ENCODE peak calls at places on chromosomes 13 and 19, in seven cellular contexts. A is spleen, B is nephron progenitor cell, X is ovary, N is AG04450, D is progenitor cell of endocrine pancreas, Q is colonic mucosa. H is an unnamed sample.

GRCh38 chr19:39825093-39825463 is 8.9 kb downstream of the DYRK1B start:
- DNase-seq in A (peak), B (no peak), X (peak), N (no peak), D (no peak), Q (no peak), H (no peak)

GRCh38 chr19:44745386-44745831 is 3.1 kb upstream of the BCL3 start:
- DNase-seq in A (peak), B (no peak), X (peak), N (no peak), D (no peak), Q (peak), H (no peak)

GRCh38 chr13:84400711-84401110 is 518.4 kb upstream of the SLITRK1 start:
- DNase-seq in A (no peak), B (no peak), X (no peak), N (peak), D (no peak), Q (no peak), H (no peak)

GRCh38 chr13:113545931-113546516 is 38.5 kb upstream of the TFDP1 start:
- DNase-seq in A (peak), B (no peak), X (peak), N (no peak), D (no peak), Q (no peak), H (no peak)

GRCh38 chr19:8304841-8305621 is 3.1 kb downstream of the CD320 start:
- DNase-seq in A (peak), B (peak), X (peak), N (no peak), D (peak), Q (peak), H (peak)

GRCh38 chr19:40217027-40217810 is 965 bp downstream of the TTC9B start:
- DNase-seq in A (no peak), B (peak), X (no peak), N (no peak), D (peak), Q (peak), H (no peak)

GRCh38 chr13:48493851-48494250 is 39.0 kb downstream of the RCBTB2 start:
- DNase-seq in A (no peak), B (no peak), X (no peak), N (no peak), D (no peak), Q (no peak), H (no peak)

GRCh38 chr19:29605653-29606419 is at the start of gene POP4:
- DNase-seq in A (peak), B (peak), X (peak), N (peak), D (peak), Q (peak), H (peak)

GRCh38 chr19:50461066-50461875 is 15.0 kb upstream of the EMC10 start:
- DNase-seq in A (peak), B (peak), X (peak), N (peak), D (peak), Q (peak), H (peak)

DNA sequence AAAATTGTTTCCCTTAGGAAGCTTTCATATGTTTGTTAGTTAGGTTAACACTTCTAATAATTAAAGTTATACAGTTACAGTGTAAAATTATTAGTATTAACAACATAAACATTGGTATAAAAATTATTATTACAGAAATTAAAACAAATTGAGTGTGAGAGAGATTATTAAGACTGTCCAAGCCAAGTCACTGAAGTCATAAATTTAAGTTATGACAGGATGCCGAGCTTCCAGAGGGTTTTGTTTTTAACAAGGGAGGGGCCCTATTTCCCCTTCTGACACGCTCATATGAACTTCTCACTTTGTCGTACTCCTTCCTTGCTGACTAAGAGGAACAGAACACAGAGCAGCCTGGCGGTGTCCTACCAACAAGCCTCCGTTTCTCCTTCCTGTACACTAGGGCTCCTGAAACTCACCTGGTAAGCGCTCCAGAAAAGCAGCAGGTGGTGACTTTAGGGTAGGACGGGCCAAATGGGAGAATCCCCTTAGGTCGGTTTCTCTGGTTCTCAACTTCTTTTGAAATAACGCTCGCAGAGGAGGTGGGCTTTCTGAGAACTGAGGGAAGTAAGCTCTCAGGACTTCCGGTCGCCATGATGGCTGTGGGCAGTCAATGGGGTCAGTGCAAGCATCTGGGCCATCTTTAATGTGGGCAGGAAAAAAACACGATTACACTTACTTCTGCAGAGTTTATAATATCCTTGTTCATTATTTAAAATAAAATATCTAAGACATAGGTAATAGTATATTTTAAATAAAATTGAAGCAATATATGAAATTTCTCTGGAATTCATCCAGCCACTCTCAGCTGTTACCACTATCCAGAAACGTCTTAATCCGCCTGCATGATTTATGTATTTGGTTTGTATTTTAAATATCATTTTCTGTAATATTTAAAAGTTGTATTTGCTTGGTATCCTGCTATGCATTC is at the start of gene CARD8:
- DNase-seq in A (peak), B (peak), X (peak), N (peak), D (peak), Q (peak), H (peak)
- TF ChIP-seq CTCF in A (no peak), B (no peak), X (no peak), N (peak), D (no peak), Q (no peak), H (no peak)

DNA sequence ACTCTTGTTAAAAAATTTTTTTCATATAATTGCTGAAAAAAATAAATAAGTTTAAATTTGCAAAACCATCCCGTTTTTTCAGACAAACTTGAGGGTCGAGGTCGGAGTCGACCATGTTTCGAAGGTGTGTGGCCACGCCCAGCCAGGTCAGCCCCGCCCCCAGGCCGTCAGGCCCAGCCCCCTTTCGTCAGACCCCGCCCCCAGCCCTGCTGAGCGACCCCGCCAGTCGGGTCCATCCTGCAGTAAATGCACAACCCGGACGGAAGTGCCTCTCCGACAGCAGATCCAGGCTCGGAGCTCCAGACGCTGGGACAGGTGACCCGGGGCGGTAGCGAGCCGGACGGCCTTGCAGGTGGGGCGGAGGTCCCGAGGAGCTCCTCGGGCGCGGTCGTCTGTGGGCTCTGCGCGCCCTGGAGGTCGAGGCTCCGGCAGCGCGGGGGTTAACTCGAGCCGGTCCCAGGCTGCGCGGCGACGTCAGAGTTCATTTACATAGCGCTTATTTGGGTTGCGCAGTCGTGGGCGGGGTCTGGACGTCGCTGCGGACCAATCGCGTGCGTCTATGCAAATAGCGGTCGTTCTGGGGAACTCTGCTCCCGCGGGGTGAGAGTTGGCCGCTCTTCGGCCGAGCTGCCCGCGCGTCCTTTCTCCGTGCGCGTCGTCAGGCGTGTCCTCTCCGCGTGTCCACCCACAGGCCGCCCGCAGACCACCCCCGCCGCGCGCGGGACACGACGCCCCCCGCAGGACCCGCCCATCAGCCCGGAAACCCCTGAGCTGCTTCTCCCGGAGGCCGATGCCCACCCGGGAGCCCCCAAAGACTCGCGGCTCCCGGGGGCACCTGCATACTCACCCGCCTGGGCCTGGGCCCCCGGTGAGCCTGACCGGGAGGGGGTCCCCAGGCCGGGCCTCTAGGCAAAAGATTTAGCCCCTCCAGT is at the start of gene OCEL1:
- DNase-seq in A (peak), B (peak), X (peak), N (peak), D (peak), Q (peak), H (peak)
- TF ChIP-seq CTCF in A (no peak), B (no peak), X (peak), N (no peak), D (no peak), Q (no peak), H (no peak)

DNA sequence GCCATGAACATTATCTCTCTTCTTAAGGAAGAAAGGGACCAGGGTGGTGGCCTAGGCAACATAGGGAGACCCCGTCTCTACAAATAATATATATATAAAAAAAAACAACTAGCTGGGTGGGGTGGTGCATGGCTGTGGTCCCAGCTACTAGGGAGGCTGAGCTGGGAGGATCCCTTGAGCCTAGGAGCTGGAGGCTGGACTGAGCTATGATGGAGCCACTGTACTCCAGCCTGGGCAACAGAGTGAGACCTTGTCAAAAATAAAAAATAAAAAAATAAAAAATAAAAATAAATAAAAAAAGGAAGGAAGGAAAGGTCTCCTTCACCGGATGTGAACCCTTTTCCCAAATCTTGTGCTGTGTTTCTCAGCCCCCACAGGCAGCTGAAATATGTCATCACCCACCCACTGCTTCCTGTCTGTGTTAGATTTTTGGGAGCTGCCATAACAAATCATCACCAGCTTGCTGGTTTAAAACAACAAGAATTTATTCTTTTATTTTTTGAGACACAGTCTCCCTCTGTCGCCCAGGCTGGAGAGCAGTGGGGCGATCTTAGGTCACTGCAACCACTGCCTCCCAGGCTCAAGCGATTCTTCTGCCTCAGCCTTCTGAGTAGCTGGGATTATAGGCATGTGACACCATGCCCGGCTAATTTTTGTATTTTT is 9.5 kb upstream of the TSPAN16 start:
- DNase-seq in A (no peak), B (no peak), X (no peak), N (peak), D (no peak), Q (no peak), H (no peak)
- TF ChIP-seq CTCF in A (no peak), B (no peak), X (peak), N (peak), D (no peak), Q (no peak), H (no peak)

DNA sequence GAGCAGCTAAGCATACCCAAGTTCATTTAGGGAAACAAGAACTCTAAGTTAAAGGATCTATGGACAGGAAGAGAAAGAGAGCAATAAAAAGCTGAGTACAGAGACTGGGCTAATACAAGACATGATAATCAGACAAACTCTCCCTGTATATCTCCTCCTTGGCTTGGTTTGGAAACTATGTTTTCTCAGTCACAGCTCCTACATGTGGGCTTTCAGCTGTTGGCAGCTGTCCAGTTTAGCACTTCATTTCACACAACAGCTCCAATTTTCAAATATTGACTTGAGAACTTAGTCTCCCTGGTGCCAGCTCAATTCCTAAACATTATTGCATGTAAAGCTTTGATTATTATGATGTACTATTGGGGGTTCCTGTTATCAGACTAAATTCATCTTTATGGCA is 222.8 kb upstream of the OBI1 start:
- DNase-seq in A (no peak), B (no peak), X (no peak), N (no peak), D (no peak), Q (no peak), H (no peak)
- TF ChIP-seq CTCF in A (no peak), B (no peak), X (no peak), N (no peak), D (no peak), Q (no peak), H (no peak)

DNA sequence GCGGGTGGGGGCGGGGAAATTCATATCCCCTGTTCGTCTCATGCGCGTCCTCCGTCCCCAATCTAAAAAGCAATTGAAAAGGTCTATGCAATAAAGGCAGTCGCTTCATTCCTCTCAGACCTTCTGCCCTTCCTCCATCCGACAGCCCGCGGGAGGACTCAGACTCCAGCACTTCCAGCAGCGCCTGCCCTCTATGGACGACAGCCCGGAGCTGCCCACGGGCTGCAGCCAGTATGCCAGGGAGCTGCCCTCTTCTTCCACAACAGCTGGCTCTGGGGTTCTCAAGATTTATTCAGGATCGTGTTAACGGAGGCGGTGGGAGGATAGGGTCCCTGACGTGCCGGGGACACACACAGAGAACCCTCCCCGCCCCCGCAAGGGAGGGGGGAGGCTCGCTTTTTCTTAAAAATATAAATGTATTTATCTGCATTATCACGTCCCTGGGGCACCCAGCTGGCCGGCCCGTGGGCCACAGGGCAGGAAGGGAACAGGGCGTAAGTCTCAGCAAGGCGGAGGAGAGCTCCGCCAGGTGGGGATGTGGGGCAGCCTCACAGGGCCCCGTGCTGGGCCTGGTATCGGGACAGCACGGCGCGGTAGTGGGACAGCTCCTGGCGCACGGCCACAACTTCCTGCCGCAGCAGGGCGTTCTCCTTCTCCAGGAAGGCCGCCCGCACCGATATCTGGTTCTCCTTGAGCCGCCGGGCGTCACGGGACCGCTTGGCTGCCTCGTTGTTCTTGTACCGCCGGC is 6.7 kb downstream of the DBP start:
- DNase-seq in A (peak), B (no peak), X (peak), N (no peak), D (no peak), Q (peak), H (no peak)
- TF ChIP-seq CTCF in A (no peak), B (no peak), X (no peak), N (peak), D (peak), Q (no peak), H (no peak)

GRCh38 chr13:50613356-50613831 is 230.1 kb downstream of the DLEU7 start:
- DNase-seq in A (no peak), B (no peak), X (no peak), N (no peak), D (no peak), Q (no peak), H (no peak)
- TF ChIP-seq CTCF in A (no peak), B (no peak), X (no peak), N (no peak), D (no peak), Q (no peak), H (no peak)

DNA sequence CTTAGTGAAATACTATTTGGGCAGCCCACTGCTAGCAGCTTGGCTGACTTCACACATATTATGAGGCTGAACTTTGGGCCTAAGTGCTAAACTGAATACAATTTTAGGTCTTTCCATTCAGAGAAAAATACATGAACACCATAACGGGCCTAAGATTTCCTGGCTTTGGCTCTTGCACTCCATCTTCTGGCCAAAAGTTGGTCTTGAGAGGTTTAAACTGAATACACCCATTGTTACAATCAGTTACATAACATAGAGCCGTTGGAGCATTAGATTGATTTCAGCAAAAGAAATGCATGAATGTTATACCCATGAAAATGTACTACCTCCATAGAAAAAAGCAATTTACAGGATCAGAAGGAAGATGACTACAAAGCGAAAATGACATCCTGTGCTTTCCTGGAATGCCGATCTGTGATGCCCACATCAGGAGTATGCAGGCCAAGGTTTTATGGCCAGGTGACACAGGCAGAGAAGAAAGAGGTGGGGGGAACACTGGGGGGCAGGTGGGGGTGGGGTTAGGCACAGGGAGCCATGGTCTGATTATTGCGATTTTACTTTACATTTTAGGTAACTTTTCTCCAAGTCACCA is 11.1 kb upstream of the SHISA2 start:
- DNase-seq in A (no peak), B (peak), X (no peak), N (no peak), D (no peak), Q (peak), H (no peak)
- TF ChIP-seq CTCF in A (peak), B (peak), X (no peak), N (peak), D (peak), Q (peak), H (no peak)

GRCh38 chr13:97851269-97851668 is 102.2 kb upstream of the IPO5 start:
- DNase-seq in A (no peak), B (no peak), X (no peak), N (no peak), D (no peak), Q (no peak), H (no peak)

GRCh38 chr13:97848886-97849285 is 104.6 kb upstream of the IPO5 start:
- DNase-seq in A (no peak), B (no peak), X (no peak), N (no peak), D (no peak), Q (no peak), H (no peak)

GRCh38 chr13:97853550-97853949 is 99.9 kb upstream of the IPO5 start:
- DNase-seq in A (no peak), B (no peak), X (no peak), N (no peak), D (no peak), Q (no peak), H (no peak)

GRCh38 chr13:97852181-97852874 is 101.1 kb upstream of the IPO5 start:
- DNase-seq in A (no peak), B (no peak), X (no peak), N (no peak), D (no peak), Q (no peak), H (no peak)

GRCh38 chr13:97849305-97849704 is 104.2 kb upstream of the IPO5 start:
- DNase-seq in A (no peak), B (no peak), X (no peak), N (peak), D (no peak), Q (no peak), H (no peak)
- TF ChIP-seq CTCF in A (no peak), B (peak), X (no peak), N (peak), D (peak), Q (no peak), H (no peak)

DNA sequence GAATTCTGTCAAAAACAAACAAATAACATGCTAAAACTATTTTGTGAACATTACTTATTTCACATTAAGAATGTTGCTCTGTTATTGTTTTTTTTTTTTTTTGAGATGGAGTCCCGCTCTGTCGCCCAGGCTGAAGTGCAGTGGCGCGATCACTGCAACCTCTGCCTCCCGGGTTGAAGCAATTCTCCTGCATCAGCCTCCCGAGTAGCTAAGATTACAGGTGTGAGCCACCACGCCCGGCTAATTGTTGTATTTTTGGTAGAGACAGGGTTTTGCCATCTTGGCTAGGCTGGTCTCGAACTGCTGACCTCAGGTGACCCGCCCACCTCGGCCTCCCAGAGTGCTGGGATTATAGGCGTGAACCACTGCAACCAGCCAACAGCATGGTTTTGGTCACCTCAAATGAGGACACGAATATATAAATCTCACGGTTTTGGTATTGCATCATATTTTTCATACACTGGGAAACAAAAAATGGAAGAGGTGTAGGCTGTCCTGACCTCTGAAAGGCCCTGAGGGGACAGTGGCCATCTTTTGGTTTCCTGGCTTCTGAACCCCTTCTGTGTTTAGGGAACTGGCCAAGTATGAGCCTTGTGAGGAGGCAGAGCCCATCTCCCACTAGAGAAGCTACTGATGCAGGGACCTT is 25.5 kb downstream of the GPR42 start:
- DNase-seq in A (no peak), B (no peak), X (no peak), N (no peak), D (no peak), Q (no peak), H (no peak)
- TF ChIP-seq CTCF in A (no peak), B (no peak), X (no peak), N (no peak), D (no peak), Q (no peak), H (no peak)

H was measured in activated B cell treated with CpG ODN at 0.5 μM for 24 hours.